ENCODE peak calls at places on chromosomes 5 and 9, in seven cellular contexts. One of them, this sample, is unnamed.

GRCh38 chr5:107067391-107067790 is 603.3 kb downstream of the EFNA5 start:
- DNase-seq in mesendoderm: no peak
- DNase-seq in H9: peak
- DNase-seq in mesenchymal stem cell: no peak
- DNase-seq in H1: no peak
- DNase-seq in trophoblast cell: no peak
- DNase-seq in IMR-90: no peak
- DNase-seq in this sample: no peak

GRCh38 chr5:9559965-9560364 is 14.1 kb upstream of the SEMA5A start:
- DNase-seq in mesenchymal stem cell: no peak
- DNase-seq in IMR-90: no peak
- DNase-seq in trophoblast cell: no peak
- DNase-seq in H9: no peak
- DNase-seq in H1: no peak
- DNase-seq in mesendoderm: no peak
- DNase-seq in this sample: no peak

GRCh38 chr9:136848393-136849037 is 694 bp upstream of the PHPT1 start:
- DNase-seq in mesenchymal stem cell: no peak
- DNase-seq in H9: no peak
- DNase-seq in mesendoderm: peak
- DNase-seq in trophoblast cell: peak
- DNase-seq in H1: peak
- DNase-seq in IMR-90: no peak
- DNase-seq in this sample: peak

GRCh38 chr9:70835323-70835722 is 286.1 kb downstream of the TRPM3 start:
- DNase-seq in H9: no peak
- DNase-seq in trophoblast cell: no peak
- DNase-seq in H1: no peak
- DNase-seq in mesendoderm: no peak
- DNase-seq in IMR-90: no peak
- DNase-seq in mesenchymal stem cell: no peak
- DNase-seq in this sample: no peak

GRCh38 chr5:130520211-130520610 is 615.9 kb downstream of the CHSY3 start:
- DNase-seq in mesendoderm: peak
- DNase-seq in H1: no peak
- DNase-seq in trophoblast cell: no peak
- DNase-seq in mesenchymal stem cell: no peak
- DNase-seq in H9: no peak
- DNase-seq in IMR-90: no peak
- DNase-seq in this sample: peak

GRCh38 chr9:90641868-90642558 is 611 bp downstream of the DIRAS2 start:
- DNase-seq in trophoblast cell: peak
- DNase-seq in H9: no peak
- DNase-seq in mesenchymal stem cell: peak
- DNase-seq in IMR-90: no peak
- DNase-seq in H1: peak
- DNase-seq in mesendoderm: peak
- DNase-seq in this sample: peak

GRCh38 chr9:129273136-129273895 is 95.3 kb upstream of the IER5L start:
- DNase-seq in H9: no peak
- DNase-seq in IMR-90: no peak
- DNase-seq in mesendoderm: no peak
- DNase-seq in trophoblast cell: no peak
- DNase-seq in mesenchymal stem cell: no peak
- DNase-seq in H1: no peak
- DNase-seq in this sample: no peak

GRCh38 chr9:122383992-122384461 is 13.2 kb downstream of the PTGS1 start:
- DNase-seq in H9: no peak
- DNase-seq in IMR-90: peak
- DNase-seq in trophoblast cell: no peak
- DNase-seq in mesendoderm: no peak
- DNase-seq in H1: no peak
- DNase-seq in mesenchymal stem cell: no peak
- DNase-seq in this sample: no peak

GRCh38 chr9:105698348-105698747 is 4.0 kb downstream of the TMEM38B start:
- DNase-seq in H9: no peak
- DNase-seq in IMR-90: no peak
- DNase-seq in H1: no peak
- DNase-seq in mesendoderm: no peak
- DNase-seq in mesenchymal stem cell: no peak
- DNase-seq in trophoblast cell: no peak
- DNase-seq in this sample: no peak

GRCh38 chr5:1392801-1393565 is 48.1 kb upstream of the CLPTM1L start:
- DNase-seq in H1: no peak
- DNase-seq in IMR-90: no peak
- DNase-seq in H9: no peak
- DNase-seq in mesenchymal stem cell: no peak
- DNase-seq in mesendoderm: no peak
- DNase-seq in trophoblast cell: no peak
- DNase-seq in this sample: no peak

GRCh38 chr5:37882636-37883035 is 42.8 kb upstream of the GDNF start:
- DNase-seq in H9: no peak
- DNase-seq in trophoblast cell: no peak
- DNase-seq in H1: no peak
- DNase-seq in IMR-90: peak
- DNase-seq in mesenchymal stem cell: peak
- DNase-seq in mesendoderm: no peak
- DNase-seq in this sample: no peak

GRCh38 chr5:121752149-121752548 is 99.5 kb upstream of the FTMT start:
- DNase-seq in mesendoderm: no peak
- DNase-seq in mesenchymal stem cell: no peak
- DNase-seq in H9: no peak
- DNase-seq in trophoblast cell: peak
- DNase-seq in IMR-90: no peak
- DNase-seq in H1: no peak
- DNase-seq in this sample: no peak

GRCh38 chr5:1780621-1780945 is 19.1 kb downstream of the MRPL36 start:
- DNase-seq in trophoblast cell: no peak
- DNase-seq in mesendoderm: no peak
- DNase-seq in IMR-90: no peak
- DNase-seq in H9: no peak
- DNase-seq in H1: no peak
- DNase-seq in mesenchymal stem cell: no peak
- DNase-seq in this sample: no peak

GRCh38 chr9:136787690-136788400 is 3.3 kb upstream of the TMEM141 start:
- DNase-seq in mesenchymal stem cell: peak
- DNase-seq in trophoblast cell: peak
- DNase-seq in mesendoderm: peak
- DNase-seq in H9: peak
- DNase-seq in H1: peak
- DNase-seq in IMR-90: peak
- DNase-seq in this sample: peak

GRCh38 chr9:114174557-114174875 is 19.2 kb downstream of the COL27A1 start:
- DNase-seq in mesenchymal stem cell: no peak
- DNase-seq in mesendoderm: no peak
- DNase-seq in H9: no peak
- DNase-seq in H1: no peak
- DNase-seq in IMR-90: no peak
- DNase-seq in trophoblast cell: no peak
- DNase-seq in this sample: no peak
- H4K8ac ChIP-seq in mesenchymal stem cell: peak
- H4K8ac ChIP-seq in mesendoderm: no peak
- H4K8ac ChIP-seq in H9: no peak
- H4K8ac ChIP-seq in H1: no peak
- H4K8ac ChIP-seq in IMR-90: peak
- H4K8ac ChIP-seq in trophoblast cell: no peak
- H4K8ac ChIP-seq in this sample: no peak

GRCh38 chr5:133427121-133427777 is 185.1 kb downstream of the FSTL4 start:
- DNase-seq in IMR-90: peak
- DNase-seq in mesenchymal stem cell: no peak
- DNase-seq in H9: no peak
- DNase-seq in mesendoderm: no peak
- DNase-seq in H1: no peak
- DNase-seq in trophoblast cell: peak
- DNase-seq in this sample: no peak
- H3K4ac ChIP-seq in IMR-90: no peak
- H3K4ac ChIP-seq in mesenchymal stem cell: no peak
- H3K4ac ChIP-seq in H9: no peak
- H3K4ac ChIP-seq in mesendoderm: no peak
- H3K4ac ChIP-seq in H1: no peak
- H3K4ac ChIP-seq in trophoblast cell: no peak
- H3K4ac ChIP-seq in this sample: no peak

DNA sequence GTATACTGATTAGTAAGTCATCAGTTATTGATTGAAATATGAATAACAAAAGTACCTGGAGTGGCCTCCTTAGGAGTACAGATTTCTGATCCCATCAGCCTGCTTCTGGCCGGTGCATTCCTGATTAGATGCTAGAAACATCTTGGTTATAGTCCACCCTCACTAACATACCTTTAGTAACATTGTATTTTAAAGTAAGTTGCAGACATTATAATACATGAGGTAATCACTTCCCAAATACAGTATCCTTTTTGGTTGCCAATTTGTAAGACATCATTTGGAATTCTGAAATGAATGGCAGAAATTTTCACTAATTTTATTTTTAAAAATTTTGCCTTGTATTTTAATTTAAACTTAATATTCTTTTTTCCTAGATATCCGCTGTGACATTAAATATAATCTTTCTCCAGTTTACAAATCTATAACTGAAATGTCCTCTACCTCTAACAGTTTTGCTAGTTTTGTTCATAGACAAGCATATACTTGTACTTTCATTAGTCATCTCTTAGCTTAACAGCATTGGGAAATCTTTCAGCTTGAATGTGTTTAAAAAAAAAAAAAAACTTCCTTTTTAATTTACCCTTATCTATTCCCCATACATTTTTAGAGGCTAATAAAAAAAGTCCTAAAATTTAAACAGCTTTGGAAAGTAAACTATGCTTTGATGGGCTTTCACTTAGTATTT is 178.9 kb downstream of the XRCC4 start:
- DNase-seq in mesendoderm: no peak
- DNase-seq in trophoblast cell: no peak
- DNase-seq in H9: no peak
- DNase-seq in mesenchymal stem cell: peak
- DNase-seq in IMR-90: peak
- DNase-seq in H1: no peak
- DNase-seq in this sample: no peak
- H4K8ac ChIP-seq in mesendoderm: no peak
- H4K8ac ChIP-seq in trophoblast cell: no peak
- H4K8ac ChIP-seq in H9: no peak
- H4K8ac ChIP-seq in mesenchymal stem cell: no peak
- H4K8ac ChIP-seq in IMR-90: no peak
- H4K8ac ChIP-seq in H1: no peak
- H4K8ac ChIP-seq in this sample: no peak

GRCh38 chr5:78006449-78006848 is 230.3 kb upstream of the TBCA start:
- DNase-seq in H9: no peak
- DNase-seq in trophoblast cell: no peak
- DNase-seq in H1: no peak
- DNase-seq in IMR-90: no peak
- DNase-seq in mesenchymal stem cell: no peak
- DNase-seq in mesendoderm: no peak
- DNase-seq in this sample: no peak

GRCh38 chr5:78008356-78008967 is 232.3 kb upstream of the TBCA start:
- DNase-seq in mesendoderm: peak
- DNase-seq in H1: no peak
- DNase-seq in IMR-90: peak
- DNase-seq in trophoblast cell: peak
- DNase-seq in mesenchymal stem cell: peak
- DNase-seq in H9: no peak
- DNase-seq in this sample: no peak

GRCh38 chr5:78007232-78007631 is 231.1 kb upstream of the TBCA start:
- DNase-seq in trophoblast cell: no peak
- DNase-seq in H1: no peak
- DNase-seq in IMR-90: no peak
- DNase-seq in mesenchymal stem cell: no peak
- DNase-seq in mesendoderm: no peak
- DNase-seq in H9: no peak
- DNase-seq in this sample: no peak

GRCh38 chr5:78005021-78005785 is 229.1 kb upstream of the TBCA start:
- DNase-seq in trophoblast cell: peak
- DNase-seq in H1: no peak
- DNase-seq in mesendoderm: no peak
- DNase-seq in H9: no peak
- DNase-seq in mesenchymal stem cell: peak
- DNase-seq in IMR-90: peak
- DNase-seq in this sample: no peak

GRCh38 chr5:78009937-78010527 is 233.9 kb upstream of the TBCA start:
- DNase-seq in mesendoderm: no peak
- DNase-seq in mesenchymal stem cell: peak
- DNase-seq in H1: no peak
- DNase-seq in trophoblast cell: no peak
- DNase-seq in IMR-90: peak
- DNase-seq in H9: no peak
- DNase-seq in this sample: no peak
- H3K4ac ChIP-seq in mesendoderm: no peak
- H3K4ac ChIP-seq in mesenchymal stem cell: no peak
- H3K4ac ChIP-seq in H1: no peak
- H3K4ac ChIP-seq in trophoblast cell: no peak
- H3K4ac ChIP-seq in IMR-90: peak
- H3K4ac ChIP-seq in H9: no peak
- H3K4ac ChIP-seq in this sample: no peak

GRCh38 chr9:89421595-89421994 is 76.3 kb downstream of the SEMA4D start:
- DNase-seq in H1: no peak
- DNase-seq in H9: no peak
- DNase-seq in mesendoderm: no peak
- DNase-seq in IMR-90: peak
- DNase-seq in mesenchymal stem cell: no peak
- DNase-seq in trophoblast cell: peak
- DNase-seq in this sample: no peak
- H4K8ac ChIP-seq in H1: no peak
- H4K8ac ChIP-seq in H9: no peak
- H4K8ac ChIP-seq in mesendoderm: no peak
- H4K8ac ChIP-seq in IMR-90: peak
- H4K8ac ChIP-seq in mesenchymal stem cell: no peak
- H4K8ac ChIP-seq in trophoblast cell: no peak
- H4K8ac ChIP-seq in this sample: no peak

DNA sequence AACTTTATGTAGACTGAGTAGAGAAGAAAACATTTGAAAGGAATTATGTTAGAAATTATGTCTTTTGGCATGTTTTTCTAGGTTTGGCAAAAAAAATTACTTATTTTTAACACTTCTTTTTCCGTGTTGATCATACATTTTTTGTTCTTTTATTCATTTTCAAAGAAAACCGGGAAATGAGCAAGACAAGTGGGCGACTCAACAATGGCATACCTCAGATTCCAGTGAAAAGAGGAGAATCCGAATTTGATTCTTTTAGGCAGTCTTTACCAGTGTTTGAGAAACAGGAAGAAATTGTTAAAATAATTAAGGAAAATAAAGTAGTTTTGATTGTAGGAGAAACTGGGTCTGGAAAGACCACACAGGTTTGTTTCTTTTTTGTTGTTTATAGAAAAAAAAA is 12.9 kb downstream of the YTHDC2 start:
- DNase-seq in IMR-90: no peak
- DNase-seq in H9: no peak
- DNase-seq in mesenchymal stem cell: no peak
- DNase-seq in mesendoderm: peak
- DNase-seq in H1: no peak
- DNase-seq in trophoblast cell: no peak
- DNase-seq in this sample: peak
- H3K4ac ChIP-seq in IMR-90: no peak
- H3K4ac ChIP-seq in H9: no peak
- H3K4ac ChIP-seq in mesenchymal stem cell: no peak
- H3K4ac ChIP-seq in mesendoderm: no peak
- H3K4ac ChIP-seq in H1: no peak
- H3K4ac ChIP-seq in trophoblast cell: no peak
- H3K4ac ChIP-seq in this sample: no peak

DNA sequence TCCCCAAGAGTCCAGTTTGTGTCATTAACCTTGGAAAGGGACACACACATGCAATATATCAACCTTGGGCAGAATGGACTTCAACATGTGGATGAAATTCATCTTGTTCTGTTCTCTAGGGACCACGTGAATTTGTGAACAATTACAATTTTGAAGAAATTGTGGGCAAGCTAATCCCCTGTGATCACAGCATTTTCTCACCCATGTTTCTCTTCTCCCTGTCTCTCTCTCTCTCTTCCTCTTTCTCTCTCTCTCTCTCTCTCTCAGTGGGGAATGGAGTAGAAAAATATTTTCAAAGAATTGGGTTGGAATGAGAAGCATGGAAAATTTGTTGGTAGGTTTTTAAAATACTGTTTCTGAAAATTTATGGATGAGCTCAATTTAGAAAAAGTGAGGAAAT is 553.6 kb downstream of the EBF1 start:
- DNase-seq in mesenchymal stem cell: no peak
- DNase-seq in mesendoderm: no peak
- DNase-seq in H1: no peak
- DNase-seq in H9: no peak
- DNase-seq in IMR-90: no peak
- DNase-seq in trophoblast cell: no peak
- DNase-seq in this sample: no peak
- H4K8ac ChIP-seq in mesenchymal stem cell: no peak
- H4K8ac ChIP-seq in mesendoderm: no peak
- H4K8ac ChIP-seq in H1: no peak
- H4K8ac ChIP-seq in H9: no peak
- H4K8ac ChIP-seq in IMR-90: no peak
- H4K8ac ChIP-seq in trophoblast cell: no peak
- H4K8ac ChIP-seq in this sample: no peak

This sample was measured in neuronal stem cell.